ENCODE peak calls at places on chromosomes 2 and 18, in six cellular contexts. X is MM.1S, L is Peyer's patch, Z is heart right ventricle, A is right lobe of liver, Q is thoracic aorta. F is an unnamed sample. For H3K9me3 and H3K36me3, the result is how much of the 10 kb centered on the place peaks cover.

GRCh38 chr2:210169871-210170441 is 1.3 kb downstream of the KANSL1L start:
- DNase-seq in X (peak), L (no peak), Z (no peak), A (no peak), Q (no peak), F (no peak)

GRCh38 chr2:126874961-126875360 is 23.7 kb upstream of the TEX51 start:
- DNase-seq in X (no peak), L (no peak), Z (no peak), A (no peak), Q (no peak), F (no peak)

GRCh38 chr2:174836345-174836999 is 72.2 kb upstream of the CHRNA1 start:
- DNase-seq in X (no peak), L (no peak), Z (no peak), A (no peak), Q (no peak), F (no peak)

GRCh38 chr2:207055254-207055653 is 110.5 kb downstream of the KLF7 start:
- DNase-seq in X (no peak), L (no peak), Z (no peak), A (no peak), Q (no peak), F (no peak)

GRCh38 chr2:82478641-82479040 is 1980.4 kb downstream of the SUCLG1 start:
- DNase-seq in X (no peak), L (no peak), Z (no peak), A (no peak), Q (no peak), F (no peak)

GRCh38 chr2:216689397-216689796 is 6.0 kb downstream of the IGFBP5 start:
- DNase-seq in X (no peak), L (no peak), Z (no peak), A (no peak), Q (no peak), F (no peak)

GRCh38 chr2:221574231-221574570 is 2.1 kb upstream of the EPHA4 start:
- DNase-seq in X (no peak), L (no peak), Z (no peak), A (no peak), Q (no peak), F (no peak)

GRCh38 chr2:203572316-203572715 is 37.2 kb upstream of the RAPH1 start:
- DNase-seq in X (no peak), L (no peak), Z (no peak), A (no peak), Q (no peak), F (no peak)

DNA sequence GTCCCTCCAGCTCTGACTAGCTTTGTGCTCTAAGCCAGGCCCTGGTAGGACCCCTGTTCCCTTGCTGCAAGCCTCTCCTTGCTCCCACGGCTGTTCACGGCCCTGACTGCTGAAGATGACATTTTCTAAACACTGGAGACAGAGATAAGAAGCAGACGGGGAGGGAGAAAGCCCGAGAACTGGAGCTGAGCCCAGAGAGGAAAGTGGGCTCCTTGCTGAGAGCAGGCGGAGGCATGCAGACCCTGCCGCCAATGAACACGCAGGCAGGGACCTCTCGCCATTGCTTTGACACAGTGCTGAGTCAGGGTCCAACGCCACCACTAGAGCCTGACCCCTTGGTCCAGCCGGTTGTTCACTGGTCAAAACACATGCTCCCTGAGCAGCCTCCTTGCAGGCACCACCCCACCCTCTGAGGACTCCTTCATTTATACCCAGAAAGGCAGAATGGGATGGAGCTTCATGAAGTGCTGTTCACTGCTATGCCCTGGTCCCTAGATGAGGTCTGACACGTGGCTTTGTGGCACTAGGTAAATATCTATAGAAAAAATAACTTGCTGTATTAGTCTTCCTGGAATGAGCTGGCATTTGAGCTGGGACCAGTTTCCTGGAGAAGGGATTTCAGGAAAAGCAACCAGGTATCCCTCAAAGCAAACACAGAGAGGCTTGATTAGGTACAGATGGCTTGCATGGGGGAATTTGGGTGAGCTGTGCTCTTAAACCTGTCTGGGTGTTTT is 65.7 kb downstream of the MCFD2 start:
- DNase-seq in X (no peak), L (peak), Z (peak), A (peak), Q (no peak), F (peak)
- H3K4me3 ChIP-seq in X (no peak), L (no peak), Z (no peak), A (no peak), Q (no peak), F (no peak)

DNA sequence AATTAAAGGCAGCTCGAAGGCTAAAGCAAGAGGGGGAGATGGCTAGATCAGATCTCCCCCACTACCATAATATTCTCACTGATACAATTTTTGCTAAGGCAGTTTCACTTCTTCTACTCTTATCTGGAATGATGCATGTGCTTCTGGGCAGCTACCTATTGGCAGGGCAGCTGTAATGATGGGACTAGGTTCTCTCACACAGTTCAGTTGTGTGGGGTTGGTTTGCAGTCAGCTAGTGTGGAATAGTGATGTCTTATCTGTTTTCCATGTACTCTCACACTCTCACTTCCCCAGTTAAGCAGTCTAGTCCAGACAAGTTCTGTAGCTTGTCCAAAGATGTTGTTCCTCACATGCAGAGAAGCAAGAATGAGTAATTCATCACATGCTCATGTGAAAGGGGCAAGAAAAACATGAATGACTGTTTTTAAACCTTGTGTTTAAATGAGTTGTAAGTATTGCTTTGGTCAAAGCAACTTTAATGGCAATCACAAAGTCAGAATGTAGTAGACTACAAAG is 836.1 kb downstream of the CBLN2 start:
- DNase-seq in X (no peak), L (no peak), Z (no peak), A (no peak), Q (no peak), F (no peak)
- H3K9me3 ChIP-seq in X (under half), L (under half), Z (under half), A (under half), Q (under half), F (under half)

DNA sequence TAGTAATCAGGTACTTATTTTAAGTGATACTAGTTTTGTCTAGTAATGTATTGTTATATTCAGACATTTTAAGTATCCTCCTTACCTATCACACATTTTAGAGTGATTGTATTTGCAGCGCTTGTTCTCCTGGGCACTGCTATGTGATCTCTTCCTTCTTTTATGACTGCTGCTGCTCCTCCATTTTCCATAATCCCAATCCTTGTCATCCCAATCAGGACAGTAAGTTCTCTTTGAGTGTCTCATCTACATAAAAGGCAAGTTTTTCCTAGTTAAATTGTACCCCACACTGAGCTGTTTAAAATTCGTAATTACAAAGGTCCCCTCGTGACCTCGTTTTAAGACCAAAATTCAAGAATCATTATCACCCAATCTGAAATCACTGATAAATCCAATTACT is 2.8 kb downstream of the CLK1 start:
- DNase-seq in X (no peak), L (no peak), Z (no peak), A (no peak), Q (no peak), F (no peak)
- H3K36me3 ChIP-seq in X (under half), L (under half), Z (half or more), A (under half), Q (under half), F (half or more)

GRCh38 chr2:26179446-26179907 is 6.6 kb downstream of the GAREM2 start:
- DNase-seq in X (no peak), L (no peak), Z (no peak), A (no peak), Q (no peak), F (no peak)
- H3K4me3 ChIP-seq in X (peak), L (peak), Z (peak), A (no peak), Q (peak), F (peak)

GRCh38 chr2:15365411-15365810 is 195.7 kb downstream of the NBAS start:
- DNase-seq in X (no peak), L (no peak), Z (no peak), A (no peak), Q (no peak), F (no peak)

GRCh38 chr2:15369129-15369528 is 192.0 kb downstream of the NBAS start:
- DNase-seq in X (no peak), L (no peak), Z (no peak), A (no peak), Q (no peak), F (no peak)

GRCh38 chr2:15367205-15367604 is 193.9 kb downstream of the NBAS start:
- DNase-seq in X (no peak), L (no peak), Z (no peak), A (no peak), Q (no peak), F (no peak)

GRCh38 chr2:15364561-15364960 is 196.6 kb downstream of the NBAS start:
- DNase-seq in X (no peak), L (no peak), Z (no peak), A (no peak), Q (no peak), F (no peak)

GRCh38 chr2:15367715-15368114 is 193.4 kb downstream of the NBAS start:
- DNase-seq in X (no peak), L (no peak), Z (no peak), A (no peak), Q (no peak), F (no peak)
- H3K9me3 ChIP-seq in X (under half), L (under half), Z (under half), A (under half), Q (under half), F (under half)

DNA sequence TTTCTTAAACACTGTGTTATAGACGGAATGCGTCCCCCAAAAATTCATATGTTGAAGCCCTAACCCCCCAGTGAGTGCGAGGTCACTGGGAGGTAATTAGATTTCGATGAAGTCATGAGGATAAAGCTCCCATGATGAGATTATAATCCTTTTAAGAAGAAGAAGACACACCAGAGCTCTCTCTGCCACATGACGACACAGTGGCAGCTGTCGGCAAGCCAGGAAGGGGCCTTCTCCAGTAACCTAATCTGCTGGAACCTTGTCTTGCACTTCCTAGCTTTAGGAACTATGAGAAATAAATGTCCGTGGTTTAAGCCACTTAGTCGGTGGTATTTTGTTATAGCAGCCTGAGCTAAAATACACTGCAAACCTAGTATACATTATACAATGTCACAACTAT is 12.3 kb downstream of the TMEM237 start:
- DNase-seq in X (no peak), L (no peak), Z (no peak), A (no peak), Q (no peak), F (no peak)
- H3K36me3 ChIP-seq in X (under half), L (under half), Z (half or more), A (under half), Q (half or more), F (half or more)

DNA sequence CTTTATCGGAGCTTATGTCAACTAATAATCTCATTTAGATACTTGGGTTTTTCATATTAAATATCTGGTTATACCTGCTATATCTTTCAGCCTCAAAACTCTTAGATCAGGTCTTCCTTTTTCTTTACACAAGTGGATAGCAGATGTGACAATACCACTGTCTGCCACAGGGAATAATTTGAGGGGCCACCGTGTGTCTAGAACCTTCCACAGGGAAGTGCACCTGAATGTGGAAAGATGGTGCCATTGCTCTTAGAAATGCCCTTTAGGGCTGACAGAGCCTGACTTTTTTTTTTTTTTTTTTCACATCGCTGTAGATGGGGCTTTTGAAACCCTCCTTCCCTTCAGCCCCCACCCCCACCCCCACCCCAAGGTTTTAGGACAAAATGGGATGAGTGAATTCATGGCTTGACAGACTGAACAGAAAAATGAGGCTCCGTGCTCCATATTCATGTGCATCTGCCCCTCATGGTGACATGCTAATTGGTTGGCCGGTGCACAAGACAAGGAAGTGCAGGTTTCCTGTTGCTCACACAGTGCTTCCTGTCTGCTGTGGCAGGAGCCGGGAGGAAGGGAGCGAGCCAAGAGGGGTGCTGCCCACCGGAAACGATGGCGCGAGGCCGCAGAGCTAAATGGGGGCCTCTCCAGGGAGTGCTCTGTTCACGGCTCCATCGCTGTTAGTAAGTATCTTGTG is 246.0 kb downstream of the LDLRAD4 start:
- DNase-seq in X (peak), L (no peak), Z (peak), A (peak), Q (no peak), F (peak)
- H3K4me3 ChIP-seq in X (peak), L (peak), Z (no peak), A (no peak), Q (peak), F (peak)

DNA sequence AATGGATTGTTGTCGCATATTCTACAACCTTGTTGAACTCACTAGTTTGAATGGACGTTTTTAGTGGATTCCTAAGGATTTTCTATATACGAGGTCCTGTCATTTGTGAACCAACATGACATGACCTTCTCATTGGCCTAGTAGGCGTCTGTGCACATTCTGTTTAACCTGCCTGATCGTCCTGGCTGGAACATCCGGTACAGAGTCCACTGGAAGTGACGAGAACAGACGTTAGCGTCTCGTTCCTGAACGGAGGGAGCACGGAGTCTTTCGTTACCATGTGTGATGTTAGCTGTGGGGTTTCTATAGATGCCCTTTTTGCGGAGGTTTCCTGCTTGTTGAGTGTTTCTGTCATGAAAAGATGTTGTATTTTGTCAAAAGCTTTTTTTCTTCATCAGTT is 61.9 kb downstream of the SLC66A2 start:
- DNase-seq in X (no peak), L (no peak), Z (no peak), A (no peak), Q (no peak), F (no peak)
- H3K9me3 ChIP-seq in X (under half), L (under half), Z (under half), A (under half), Q (under half), F (half or more)

GRCh38 chr2:63894167-63894566 is 52.5 kb downstream of the UGP2 start:
- DNase-seq in X (no peak), L (no peak), Z (no peak), A (no peak), Q (no peak), F (no peak)
- H3K36me3 ChIP-seq in X (under half), L (under half), Z (half or more), A (under half), Q (under half), F (half or more)